ENCODE peak calls at places on chromosomes 16 and 17, in nine cellular contexts. I, S, O, J, A, Y, N, G and F are unnamed samples.

GRCh38 chr17:55286681-55287589 is 22.2 kb downstream of the HLF start:
- DNase-seq in I (peak; percentile 71), S (no peak), O (no peak), J (no peak), A (no peak), Y (no peak), N (no peak), G (no peak), F (no peak)

GRCh38 chr16:67708368-67708771 is 10.7 kb downstream of the GFOD2 start:
- DNase-seq in I (no peak), S (no peak), O (no peak), J (peak; percentile 28), A (no peak), Y (no peak), N (no peak), G (no peak), F (no peak)

GRCh38 chr17:47705536-47706481 is 11.8 kb downstream of the TBKBP1 start:
- DNase-seq in I (no peak), S (no peak), O (no peak), J (no peak), A (no peak), Y (no peak), N (no peak), G (no peak), F (no peak)

GRCh38 chr16:57623251-57624043 is 5.0 kb upstream of the ADGRG1 start:
- DNase-seq in I (peak; percentile 68), S (no peak), O (peak; percentile 82), J (no peak), A (peak; percentile 80), Y (no peak), N (no peak), G (no peak), F (peak; percentile 75)

GRCh38 chr16:76976101-76976500 is 214.9 kb upstream of the MON1B start:
- DNase-seq in I (no peak), S (no peak), O (no peak), J (no peak), A (no peak), Y (no peak), N (peak; percentile 8), G (no peak), F (no peak)

GRCh38 chr16:27749547-27749875 is 199.6 kb downstream of the KATNIP start:
- DNase-seq in I (peak; percentile 33), S (no peak), O (no peak), J (no peak), A (no peak), Y (no peak), N (no peak), G (no peak), F (no peak)

GRCh38 chr17:36732351-36732750 is 131.0 kb downstream of the MRM1 start:
- DNase-seq in I (no peak), S (no peak), O (no peak), J (no peak), A (no peak), Y (no peak), N (no peak), G (no peak), F (no peak)

GRCh38 chr16:1706386-1707192 is 594 bp downstream of the MAPK8IP3 start:
- DNase-seq in I (no peak), S (no peak), O (peak; percentile 57), J (no peak), A (peak; percentile 59), Y (no peak), N (peak; percentile 67), G (no peak), F (peak; percentile 69)

GRCh38 chr16:7736138-7736537 is 403.5 kb downstream of the RBFOX1 start:
- DNase-seq in I (no peak), S (no peak), O (no peak), J (no peak), A (no peak), Y (no peak), N (no peak), G (no peak), F (no peak)

GRCh38 chr17:82236142-82236971 is 7.5 kb downstream of the SLC16A3 start:
- DNase-seq in I (peak; percentile 79), S (peak; percentile 63), O (peak; percentile 86), J (no peak), A (peak; percentile 95), Y (no peak), N (no peak), G (peak; percentile 58), F (peak; percentile 63)

GRCh38 chr17:6753565-6753964 is 2.3 kb upstream of the XAF1 start:
- DNase-seq in I (no peak), S (no peak), O (no peak), J (no peak), A (no peak), Y (no peak), N (no peak), G (no peak), F (no peak)

GRCh38 chr17:6755731-6756184 is at the start of gene XAF1:
- DNase-seq in I (peak; percentile 55), S (peak; percentile 56), O (no peak), J (peak; percentile 34), A (no peak), Y (peak; percentile 49), N (peak; percentile 58), G (peak; percentile 32), F (peak; percentile 26)

GRCh38 chr17:6755281-6755680 is 565 bp upstream of the XAF1 start:
- DNase-seq in I (no peak), S (no peak), O (peak; percentile 25), J (peak; percentile 18), A (no peak), Y (no peak), N (no peak), G (no peak), F (no peak)

GRCh38 chr17:6752068-6752909 is 3.6 kb upstream of the XAF1 start:
- DNase-seq in I (no peak), S (no peak), O (no peak), J (peak; percentile 99), A (peak; percentile 51), Y (peak; percentile 42), N (no peak), G (no peak), F (peak; percentile 38)

GRCh38 chr17:6753006-6753445 is 2.8 kb upstream of the XAF1 start:
- DNase-seq in I (peak; percentile 40), S (peak; percentile 43), O (no peak), J (peak; percentile 51), A (peak; percentile 64), Y (peak; percentile 41), N (no peak), G (peak; percentile 20), F (no peak)
- TF ChIP-seq CTCF in I (no peak), S (no peak), O (no peak), J (no peak), A (no peak), Y (no peak), N (no peak), G (no peak), F (no peak)

DNA sequence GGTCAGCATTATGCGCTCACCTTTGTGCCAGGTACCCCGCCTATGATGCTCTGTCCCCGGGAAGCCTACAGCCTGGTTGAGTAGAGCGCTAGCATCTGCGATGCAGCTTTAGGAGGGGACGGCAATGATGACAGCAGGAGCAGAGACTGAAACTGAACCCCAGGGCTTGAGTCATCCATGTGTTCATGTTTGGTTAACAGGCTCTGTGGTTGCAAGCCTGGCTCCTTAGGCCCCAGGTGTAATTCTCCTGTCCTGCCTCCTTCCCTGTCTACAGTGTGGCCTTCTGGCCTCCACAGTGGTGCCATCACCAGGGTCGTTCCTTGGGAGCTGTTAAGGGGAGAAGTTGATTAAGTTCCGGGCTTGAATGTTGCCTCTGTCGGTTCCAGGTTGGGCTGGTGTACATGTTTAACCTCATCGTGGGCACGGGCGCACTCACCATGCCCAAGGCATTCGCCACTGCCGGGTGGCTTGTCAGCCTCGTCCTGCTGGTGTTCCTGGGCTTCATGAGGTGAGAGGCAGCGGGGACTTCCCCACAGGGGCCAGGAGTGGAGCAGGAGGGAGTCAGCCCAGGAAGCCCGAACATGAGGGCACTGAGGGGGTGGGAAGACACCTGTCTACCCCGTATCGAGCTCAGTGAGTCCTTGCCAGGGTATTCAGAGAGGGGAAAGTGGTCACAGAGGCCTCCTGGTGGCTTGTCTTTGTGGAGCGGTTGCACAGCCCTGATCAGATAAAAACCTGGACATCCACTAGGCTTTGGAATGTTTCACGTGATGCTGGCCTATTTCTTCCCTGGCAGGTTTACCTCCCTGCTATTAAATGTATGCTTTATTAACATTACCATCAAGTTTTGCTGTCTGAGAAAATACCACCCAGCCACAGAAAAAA is 9.2 kb upstream of the NAT9 start:
- DNase-seq in I (no peak), S (no peak), O (no peak), J (no peak), A (no peak), Y (no peak), N (no peak), G (no peak), F (no peak)
- TF ChIP-seq CTCF in I (no peak), S (no peak), O (peak; percentile 22), J (no peak), A (peak; percentile 42), Y (no peak), N (no peak), G (no peak), F (no peak)

GRCh38 chr17:45992904-45993303 is 6.1 kb upstream of the STH start:
- DNase-seq in I (no peak), S (no peak), O (no peak), J (no peak), A (peak; percentile 86), Y (no peak), N (no peak), G (no peak), F (no peak)
- TF ChIP-seq CTCF in I (no peak), S (no peak), O (no peak), J (no peak), A (no peak), Y (no peak), N (no peak), G (no peak), F (no peak)

GRCh38 chr17:44255915-44256314 is 12.0 kb downstream of the SLC4A1 start:
- DNase-seq in I (no peak), S (no peak), O (no peak), J (no peak), A (no peak), Y (no peak), N (no peak), G (no peak), F (no peak)

GRCh38 chr17:44256671-44257070 is 11.3 kb downstream of the SLC4A1 start:
- DNase-seq in I (no peak), S (no peak), O (no peak), J (no peak), A (no peak), Y (no peak), N (no peak), G (no peak), F (no peak)

GRCh38 chr17:44257815-44258750 is 9.9 kb downstream of the SLC4A1 start:
- DNase-seq in I (no peak), S (no peak), O (peak; percentile 55), J (no peak), A (no peak), Y (no peak), N (no peak), G (no peak), F (no peak)

GRCh38 chr17:44260296-44260695 is 7.6 kb downstream of the SLC4A1 start:
- DNase-seq in I (no peak), S (no peak), O (no peak), J (no peak), A (no peak), Y (no peak), N (no peak), G (no peak), F (no peak)

DNA sequence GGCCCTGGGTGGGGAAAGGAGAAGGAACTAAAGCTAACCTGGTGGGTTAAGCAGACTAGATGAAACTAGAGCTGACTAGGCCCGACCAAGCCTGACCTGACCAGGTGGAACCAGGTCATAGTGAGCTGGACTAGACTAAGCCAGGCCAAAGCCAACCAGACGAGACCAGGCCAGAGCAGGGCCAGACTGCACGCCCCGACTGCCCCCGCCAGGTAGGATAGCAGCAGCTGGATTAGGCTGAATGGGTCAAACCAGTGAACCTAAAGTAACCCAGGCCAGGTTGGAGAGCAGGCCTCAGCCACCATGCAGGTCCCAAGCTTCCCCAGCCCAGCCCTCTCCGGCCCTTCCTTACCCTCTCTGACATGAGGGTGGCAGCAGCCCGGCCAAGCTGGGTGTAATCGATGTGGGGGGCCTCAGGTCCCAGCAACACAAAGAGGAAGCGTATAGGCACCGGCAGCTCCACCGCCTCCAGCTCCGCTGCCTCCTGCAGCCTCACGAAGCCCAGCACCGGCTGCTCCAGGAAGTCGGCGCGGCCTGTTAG is 9.1 kb downstream of the SLC4A1 start:
- DNase-seq in I (no peak), S (no peak), O (no peak), J (no peak), A (no peak), Y (no peak), N (no peak), G (no peak), F (no peak)
- TF ChIP-seq CTCF in I (no peak), S (no peak), O (no peak), J (no peak), A (no peak), Y (no peak), N (no peak), G (no peak), F (no peak)